ENCODE peak calls at places on chromosomes 2 and 18, in seven cellular contexts. One of them, this sample, is unnamed.

GRCh38 chr2:20634430-20635095 is 16.3 kb downstream of the HS1BP3 start:
- DNase-seq in GM12878: no peak
- DNase-seq in HCT116: no peak
- DNase-seq in K562: no peak
- DNase-seq in SK-N-SH: peak
- DNase-seq in H1: no peak
- DNase-seq in HepG2: no peak
- DNase-seq in this sample: peak

GRCh38 chr18:11324956-11325873 is 175.8 kb upstream of the PIEZO2 start:
- DNase-seq in GM12878: peak
- DNase-seq in HCT116: no peak
- DNase-seq in K562: no peak
- DNase-seq in SK-N-SH: no peak
- DNase-seq in H1: no peak
- DNase-seq in HepG2: peak
- DNase-seq in this sample: no peak

GRCh38 chr2:44691174-44691785 is 250.2 kb upstream of the SIX3 start:
- DNase-seq in GM12878: no peak
- DNase-seq in HCT116: no peak
- DNase-seq in K562: no peak
- DNase-seq in SK-N-SH: peak
- DNase-seq in H1: no peak
- DNase-seq in HepG2: no peak
- DNase-seq in this sample: no peak

GRCh38 chr2:98822301-98823164 is 91.6 kb upstream of the MGAT4A start:
- DNase-seq in GM12878: no peak
- DNase-seq in HCT116: no peak
- DNase-seq in K562: no peak
- DNase-seq in SK-N-SH: peak
- DNase-seq in H1: no peak
- DNase-seq in HepG2: no peak
- DNase-seq in this sample: no peak

GRCh38 chr18:2568605-2569004 is 2.7 kb downstream of the METTL4 start:
- DNase-seq in GM12878: no peak
- DNase-seq in HCT116: no peak
- DNase-seq in K562: no peak
- DNase-seq in SK-N-SH: no peak
- DNase-seq in H1: no peak
- DNase-seq in HepG2: no peak
- DNase-seq in this sample: no peak

GRCh38 chr2:230935132-230935435 is 10.0 kb upstream of the GPR55 start:
- DNase-seq in GM12878: no peak
- DNase-seq in HCT116: no peak
- DNase-seq in K562: no peak
- DNase-seq in SK-N-SH: no peak
- DNase-seq in H1: no peak
- DNase-seq in HepG2: no peak
- DNase-seq in this sample: no peak

GRCh38 chr2:155442755-155443372 is 744.4 kb downstream of the KCNJ3 start:
- DNase-seq in GM12878: no peak
- DNase-seq in HCT116: peak
- DNase-seq in K562: no peak
- DNase-seq in SK-N-SH: no peak
- DNase-seq in H1: no peak
- DNase-seq in HepG2: no peak
- DNase-seq in this sample: no peak

GRCh38 chr2:241843321-241844065 is 15.2 kb downstream of the PDCD1 start:
- DNase-seq in GM12878: no peak
- DNase-seq in HCT116: no peak
- DNase-seq in K562: no peak
- DNase-seq in SK-N-SH: no peak
- DNase-seq in H1: no peak
- DNase-seq in HepG2: no peak
- DNase-seq in this sample: no peak

GRCh38 chr2:26123426-26123825 is 49.5 kb upstream of the GAREM2 start:
- DNase-seq in GM12878: no peak
- DNase-seq in HCT116: no peak
- DNase-seq in K562: no peak
- DNase-seq in SK-N-SH: no peak
- DNase-seq in H1: no peak
- DNase-seq in HepG2: no peak
- DNase-seq in this sample: no peak

GRCh38 chr18:73848656-73849055 is 299.0 kb downstream of the FBXO15 start:
- DNase-seq in GM12878: no peak
- DNase-seq in HCT116: no peak
- DNase-seq in K562: no peak
- DNase-seq in SK-N-SH: no peak
- DNase-seq in H1: no peak
- DNase-seq in HepG2: no peak
- DNase-seq in this sample: no peak

GRCh38 chr2:68231061-68231372 is 21.3 kb downstream of the PPP3R1 start:
- DNase-seq in GM12878: no peak
- DNase-seq in HCT116: no peak
- DNase-seq in K562: no peak
- DNase-seq in SK-N-SH: no peak
- DNase-seq in H1: no peak
- DNase-seq in HepG2: no peak
- DNase-seq in this sample: peak

GRCh38 chr2:73202156-73203054 is at the start of gene NOTO:
- DNase-seq in GM12878: no peak
- DNase-seq in HCT116: no peak
- DNase-seq in K562: no peak
- DNase-seq in SK-N-SH: peak
- DNase-seq in H1: no peak
- DNase-seq in HepG2: no peak
- DNase-seq in this sample: no peak

GRCh38 chr2:30686669-30687068 is 120.6 kb downstream of the CAPN13 start:
- DNase-seq in GM12878: no peak
- DNase-seq in HCT116: no peak
- DNase-seq in K562: no peak
- DNase-seq in SK-N-SH: no peak
- DNase-seq in H1: no peak
- DNase-seq in HepG2: no peak
- DNase-seq in this sample: no peak

GRCh38 chr2:30684026-30684425 is 123.2 kb downstream of the CAPN13 start:
- DNase-seq in GM12878: no peak
- DNase-seq in HCT116: no peak
- DNase-seq in K562: no peak
- DNase-seq in SK-N-SH: no peak
- DNase-seq in H1: no peak
- DNase-seq in HepG2: no peak
- DNase-seq in this sample: no peak

GRCh38 chr2:30684546-30684945 is 122.7 kb downstream of the CAPN13 start:
- DNase-seq in GM12878: no peak
- DNase-seq in HCT116: no peak
- DNase-seq in K562: no peak
- DNase-seq in SK-N-SH: no peak
- DNase-seq in H1: no peak
- DNase-seq in HepG2: no peak
- DNase-seq in this sample: no peak

GRCh38 chr2:30684996-30685395 is 122.2 kb downstream of the CAPN13 start:
- DNase-seq in GM12878: no peak
- DNase-seq in HCT116: no peak
- DNase-seq in K562: no peak
- DNase-seq in SK-N-SH: no peak
- DNase-seq in H1: no peak
- DNase-seq in HepG2: no peak
- DNase-seq in this sample: no peak

DNA sequence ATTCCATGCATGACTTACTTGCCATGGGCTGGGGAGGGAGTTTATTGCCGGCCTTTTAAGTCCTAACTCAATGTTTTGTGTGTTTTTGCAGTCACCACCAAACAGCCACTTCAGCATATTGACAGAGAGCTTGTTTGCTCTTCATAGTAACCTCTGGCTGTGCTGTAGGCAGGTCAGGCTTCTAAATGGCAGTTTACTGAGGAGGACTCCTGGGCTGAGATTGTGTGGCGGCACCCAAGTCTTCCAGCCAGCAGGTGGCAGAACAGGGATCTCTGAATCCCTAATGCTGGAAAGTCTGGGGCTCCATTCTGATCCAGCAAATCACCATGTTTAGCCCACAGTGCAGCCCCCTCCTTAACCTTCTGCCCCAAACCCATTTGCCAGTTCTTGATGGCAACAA is 121.2 kb downstream of the CAPN13 start:
- DNase-seq in GM12878: no peak
- DNase-seq in HCT116: no peak
- DNase-seq in K562: peak
- DNase-seq in SK-N-SH: peak
- DNase-seq in H1: no peak
- DNase-seq in HepG2: peak
- DNase-seq in this sample: peak
- TF ChIP-seq JUND in GM12878: no peak
- TF ChIP-seq JUND in HCT116: no peak
- TF ChIP-seq JUND in K562: no peak
- TF ChIP-seq JUND in SK-N-SH: no peak
- TF ChIP-seq JUND in H1: no peak
- TF ChIP-seq JUND in HepG2: no peak
- TF ChIP-seq JUND in this sample: no peak

GRCh38 chr2:41869542-41870256 is 178.1 kb upstream of the PKDCC start:
- DNase-seq in GM12878: peak
- DNase-seq in HCT116: peak
- DNase-seq in K562: peak
- DNase-seq in SK-N-SH: peak
- DNase-seq in H1: peak
- DNase-seq in HepG2: peak
- DNase-seq in this sample: peak
- TF ChIP-seq JUND in GM12878: no peak
- TF ChIP-seq JUND in HCT116: no peak
- TF ChIP-seq JUND in K562: no peak
- TF ChIP-seq JUND in SK-N-SH: no peak
- TF ChIP-seq JUND in H1: no peak
- TF ChIP-seq JUND in HepG2: no peak
- TF ChIP-seq JUND in this sample: no peak

GRCh38 chr2:64817453-64817852 is 163.7 kb upstream of the SERTAD2 start:
- DNase-seq in GM12878: no peak
- DNase-seq in HCT116: no peak
- DNase-seq in K562: no peak
- DNase-seq in SK-N-SH: no peak
- DNase-seq in H1: no peak
- DNase-seq in HepG2: no peak
- DNase-seq in this sample: no peak

GRCh38 chr2:64820901-64821300 is 167.2 kb upstream of the SERTAD2 start:
- DNase-seq in GM12878: no peak
- DNase-seq in HCT116: no peak
- DNase-seq in K562: no peak
- DNase-seq in SK-N-SH: no peak
- DNase-seq in H1: no peak
- DNase-seq in HepG2: no peak
- DNase-seq in this sample: no peak

GRCh38 chr2:64818650-64819032 is 164.9 kb upstream of the SERTAD2 start:
- DNase-seq in GM12878: no peak
- DNase-seq in HCT116: no peak
- DNase-seq in K562: no peak
- DNase-seq in SK-N-SH: no peak
- DNase-seq in H1: no peak
- DNase-seq in HepG2: no peak
- DNase-seq in this sample: no peak

GRCh38 chr2:64819371-64819770 is 165.7 kb upstream of the SERTAD2 start:
- DNase-seq in GM12878: no peak
- DNase-seq in HCT116: no peak
- DNase-seq in K562: no peak
- DNase-seq in SK-N-SH: no peak
- DNase-seq in H1: no peak
- DNase-seq in HepG2: no peak
- DNase-seq in this sample: no peak

DNA sequence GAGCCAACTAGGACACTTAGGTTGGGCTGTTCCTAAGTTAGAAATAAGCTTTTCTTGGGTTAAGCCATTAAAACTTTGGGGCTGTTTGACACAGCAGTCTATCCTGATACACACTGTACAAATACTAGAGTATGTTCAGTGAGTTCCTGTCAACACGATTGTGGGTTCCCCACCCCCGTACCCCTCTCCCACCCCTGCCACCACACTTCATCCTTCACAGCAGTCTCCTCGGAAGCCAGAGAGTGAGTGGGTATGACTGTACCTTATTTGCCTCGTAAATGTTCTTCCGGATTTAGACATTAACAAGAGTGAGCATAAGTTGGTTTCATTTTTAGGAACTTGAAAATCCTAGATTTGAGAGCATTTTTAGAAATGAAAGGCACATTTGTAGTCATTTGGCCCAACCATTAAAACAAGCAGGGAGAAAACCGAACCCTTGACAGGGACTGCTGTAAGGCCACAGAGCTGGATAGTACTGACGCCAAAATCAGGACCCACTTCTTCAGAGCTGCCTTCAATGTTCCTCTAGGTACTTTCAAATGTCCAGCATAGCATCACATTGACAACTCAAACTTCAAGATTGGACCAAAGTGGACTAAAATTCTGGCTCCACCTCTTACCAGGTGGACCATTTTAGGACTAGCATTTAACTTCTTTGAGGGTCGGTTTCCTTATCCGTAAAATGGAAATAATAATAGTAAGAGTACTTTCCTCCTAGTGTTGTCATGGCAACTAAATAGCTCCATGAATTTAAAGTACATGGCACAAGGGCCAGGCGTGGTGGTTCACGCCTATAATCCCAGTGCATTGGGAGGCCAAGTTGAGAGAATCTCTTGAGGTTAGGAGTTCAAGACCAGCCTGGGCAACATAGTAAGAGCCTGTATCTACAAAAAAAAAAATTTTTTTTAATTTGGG is 166.3 kb upstream of the SERTAD2 start:
- DNase-seq in GM12878: peak
- DNase-seq in HCT116: no peak
- DNase-seq in K562: no peak
- DNase-seq in SK-N-SH: no peak
- DNase-seq in H1: no peak
- DNase-seq in HepG2: no peak
- DNase-seq in this sample: no peak
- TF ChIP-seq JUND in GM12878: no peak
- TF ChIP-seq JUND in HCT116: no peak
- TF ChIP-seq JUND in K562: no peak
- TF ChIP-seq JUND in SK-N-SH: no peak
- TF ChIP-seq JUND in H1: no peak
- TF ChIP-seq JUND in HepG2: no peak
- TF ChIP-seq JUND in this sample: no peak

DNA sequence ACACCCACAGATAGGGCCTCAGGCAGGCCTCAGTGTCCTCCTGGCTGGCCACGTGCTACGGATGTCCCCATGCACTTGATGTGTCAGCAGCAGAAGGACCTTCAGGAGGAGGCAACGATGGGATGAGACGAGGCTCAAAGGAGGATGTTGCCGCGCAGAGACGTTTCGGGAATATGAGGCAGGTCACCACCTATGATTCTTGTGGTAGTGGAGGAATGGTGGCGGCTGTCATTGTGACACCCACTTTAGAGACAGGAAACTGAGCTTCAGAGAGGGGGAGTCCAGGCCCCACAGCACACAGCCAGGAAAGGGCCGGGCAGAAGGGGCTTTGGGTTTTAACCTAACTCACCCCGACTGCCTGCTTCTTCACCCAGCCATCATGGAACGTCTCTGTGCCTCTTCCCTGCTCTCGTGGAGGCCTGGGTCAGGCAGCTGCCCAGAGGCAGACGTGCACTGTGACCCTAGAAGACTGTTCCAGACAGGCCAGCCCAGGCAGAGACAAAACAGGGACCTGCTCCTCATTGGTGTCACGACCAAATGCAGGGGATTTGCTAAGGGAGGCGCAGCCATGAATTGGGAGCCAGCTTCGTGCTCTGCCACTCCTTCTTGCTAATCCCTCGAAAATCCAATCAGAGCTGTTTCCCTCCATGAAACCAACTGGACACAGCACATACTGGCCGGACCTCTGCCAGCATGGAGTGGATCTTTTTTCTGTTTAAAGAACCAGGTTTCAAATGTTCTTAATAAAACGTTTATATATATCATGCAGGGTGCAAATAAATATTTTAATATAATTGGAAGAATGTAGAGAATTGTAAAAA is 169.2 kb downstream of the ASB1 start:
- DNase-seq in GM12878: no peak
- DNase-seq in HCT116: no peak
- DNase-seq in K562: no peak
- DNase-seq in SK-N-SH: no peak
- DNase-seq in H1: no peak
- DNase-seq in HepG2: no peak
- DNase-seq in this sample: no peak
- TF ChIP-seq JUND in GM12878: no peak
- TF ChIP-seq JUND in HCT116: no peak
- TF ChIP-seq JUND in K562: no peak
- TF ChIP-seq JUND in SK-N-SH: no peak
- TF ChIP-seq JUND in H1: no peak
- TF ChIP-seq JUND in HepG2: no peak
- TF ChIP-seq JUND in this sample: no peak

This sample was measured in T47D.